ENCODE peak calls at places on chromosomes 11 and 22, in eight cellular contexts. One of them, this sample, is unnamed.

GRCh38 chr11:45252877-45253276 is 33.3 kb downstream of the SYT13 start:
- DNase-seq in cardiac muscle cell: no peak
- DNase-seq in OCI-LY7: no peak
- DNase-seq in GM12878: no peak
- DNase-seq in psoas muscle: no peak
- DNase-seq in uterus: no peak
- DNase-seq in CD8-positive, alpha-beta memory T cell: no peak
- DNase-seq in small intestine: no peak
- DNase-seq in this sample: no peak

GRCh38 chr11:105878510-105878909 is 143.5 kb downstream of the MSANTD4 start:
- DNase-seq in cardiac muscle cell: no peak
- DNase-seq in OCI-LY7: no peak
- DNase-seq in GM12878: no peak
- DNase-seq in psoas muscle: no peak
- DNase-seq in uterus: no peak
- DNase-seq in CD8-positive, alpha-beta memory T cell: no peak
- DNase-seq in small intestine: peak; percentile 4
- DNase-seq in this sample: no peak

GRCh38 chr22:48740731-48741405 is 1086.8 kb downstream of the BRD1 start:
- DNase-seq in cardiac muscle cell: no peak
- DNase-seq in OCI-LY7: no peak
- DNase-seq in GM12878: no peak
- DNase-seq in psoas muscle: no peak
- DNase-seq in uterus: no peak
- DNase-seq in CD8-positive, alpha-beta memory T cell: no peak
- DNase-seq in small intestine: no peak
- DNase-seq in this sample: no peak

GRCh38 chr11:84884836-84885235 is 742.3 kb downstream of the DLG2 start:
- DNase-seq in cardiac muscle cell: no peak
- DNase-seq in OCI-LY7: no peak
- DNase-seq in GM12878: no peak
- DNase-seq in psoas muscle: no peak
- DNase-seq in uterus: no peak
- DNase-seq in CD8-positive, alpha-beta memory T cell: no peak
- DNase-seq in small intestine: no peak
- DNase-seq in this sample: no peak

GRCh38 chr22:50173221-50173982 is 2.9 kb downstream of the PANX2 start:
- DNase-seq in cardiac muscle cell: no peak
- DNase-seq in OCI-LY7: peak; percentile 66
- DNase-seq in GM12878: no peak
- DNase-seq in psoas muscle: no peak
- DNase-seq in uterus: no peak
- DNase-seq in CD8-positive, alpha-beta memory T cell: no peak
- DNase-seq in small intestine: no peak
- DNase-seq in this sample: no peak

GRCh38 chr11:31690041-31690440 is 121.1 kb downstream of the PAX6 start:
- DNase-seq in cardiac muscle cell: no peak
- DNase-seq in OCI-LY7: no peak
- DNase-seq in GM12878: no peak
- DNase-seq in psoas muscle: no peak
- DNase-seq in uterus: no peak
- DNase-seq in CD8-positive, alpha-beta memory T cell: no peak
- DNase-seq in small intestine: no peak
- DNase-seq in this sample: no peak

GRCh38 chr11:86678823-86679222 is 6.4 kb upstream of the ME3 start:
- DNase-seq in cardiac muscle cell: no peak
- DNase-seq in OCI-LY7: no peak
- DNase-seq in GM12878: no peak
- DNase-seq in psoas muscle: no peak
- DNase-seq in uterus: no peak
- DNase-seq in CD8-positive, alpha-beta memory T cell: no peak
- DNase-seq in small intestine: no peak
- DNase-seq in this sample: no peak

GRCh38 chr22:25081409-25081824 is 118.2 kb upstream of the CRYBB3 start:
- DNase-seq in cardiac muscle cell: no peak
- DNase-seq in OCI-LY7: peak; percentile 47
- DNase-seq in GM12878: no peak
- DNase-seq in psoas muscle: no peak
- DNase-seq in uterus: no peak
- DNase-seq in CD8-positive, alpha-beta memory T cell: peak; percentile 22
- DNase-seq in small intestine: peak; percentile 46
- DNase-seq in this sample: no peak

GRCh38 chr11:45885274-45885920 is at the start of gene MAPK8IP1:
- DNase-seq in cardiac muscle cell: peak; percentile 80
- DNase-seq in OCI-LY7: peak; percentile 59
- DNase-seq in GM12878: no peak
- DNase-seq in psoas muscle: peak; percentile 61
- DNase-seq in uterus: peak; percentile 55
- DNase-seq in CD8-positive, alpha-beta memory T cell: peak; percentile 42
- DNase-seq in small intestine: peak; percentile 53
- DNase-seq in this sample: no peak

GRCh38 chr11:61827573-61828378 is at the start of gene FADS2:
- DNase-seq in cardiac muscle cell: peak; percentile 94
- DNase-seq in OCI-LY7: no peak
- DNase-seq in GM12878: peak; percentile 81
- DNase-seq in psoas muscle: peak; percentile 90
- DNase-seq in uterus: peak; percentile 95
- DNase-seq in CD8-positive, alpha-beta memory T cell: peak; percentile 46
- DNase-seq in small intestine: peak; percentile 86
- DNase-seq in this sample: peak; percentile 74

GRCh38 chr22:49027122-49027670 is 800.5 kb downstream of the BRD1 start:
- DNase-seq in cardiac muscle cell: no peak
- DNase-seq in OCI-LY7: no peak
- DNase-seq in GM12878: no peak
- DNase-seq in psoas muscle: no peak
- DNase-seq in uterus: no peak
- DNase-seq in CD8-positive, alpha-beta memory T cell: no peak
- DNase-seq in small intestine: no peak
- DNase-seq in this sample: no peak

GRCh38 chr11:12692238-12693074 is 18.2 kb downstream of the TEAD1 start:
- DNase-seq in cardiac muscle cell: peak; percentile 71
- DNase-seq in OCI-LY7: no peak
- DNase-seq in GM12878: no peak
- DNase-seq in psoas muscle: peak; percentile 79
- DNase-seq in uterus: peak; percentile 93
- DNase-seq in CD8-positive, alpha-beta memory T cell: no peak
- DNase-seq in small intestine: peak; percentile 96
- DNase-seq in this sample: no peak

GRCh38 chr11:65355013-65355775 is 643 bp downstream of the TIGD3 start:
- DNase-seq in cardiac muscle cell: peak; percentile 53
- DNase-seq in OCI-LY7: peak; percentile 57
- DNase-seq in GM12878: no peak
- DNase-seq in psoas muscle: no peak
- DNase-seq in uterus: peak; percentile 43
- DNase-seq in CD8-positive, alpha-beta memory T cell: peak; percentile 54
- DNase-seq in small intestine: peak; percentile 51
- DNase-seq in this sample: no peak
- H3K27ac ChIP-seq in cardiac muscle cell: no peak overlapping the region
- H3K27ac ChIP-seq in OCI-LY7: no peak overlapping the region
- H3K27ac ChIP-seq in GM12878: no peak overlapping the region
- H3K27ac ChIP-seq in psoas muscle: peak overlapping the region; percentile 3
- H3K27ac ChIP-seq in uterus: peak overlapping the region; percentile 42
- H3K27ac ChIP-seq in CD8-positive, alpha-beta memory T cell: peak overlapping the region; percentile 43
- H3K27ac ChIP-seq in small intestine: peak overlapping the region; percentile 79
- H3K27ac ChIP-seq in this sample: no peak overlapping the region

DNA sequence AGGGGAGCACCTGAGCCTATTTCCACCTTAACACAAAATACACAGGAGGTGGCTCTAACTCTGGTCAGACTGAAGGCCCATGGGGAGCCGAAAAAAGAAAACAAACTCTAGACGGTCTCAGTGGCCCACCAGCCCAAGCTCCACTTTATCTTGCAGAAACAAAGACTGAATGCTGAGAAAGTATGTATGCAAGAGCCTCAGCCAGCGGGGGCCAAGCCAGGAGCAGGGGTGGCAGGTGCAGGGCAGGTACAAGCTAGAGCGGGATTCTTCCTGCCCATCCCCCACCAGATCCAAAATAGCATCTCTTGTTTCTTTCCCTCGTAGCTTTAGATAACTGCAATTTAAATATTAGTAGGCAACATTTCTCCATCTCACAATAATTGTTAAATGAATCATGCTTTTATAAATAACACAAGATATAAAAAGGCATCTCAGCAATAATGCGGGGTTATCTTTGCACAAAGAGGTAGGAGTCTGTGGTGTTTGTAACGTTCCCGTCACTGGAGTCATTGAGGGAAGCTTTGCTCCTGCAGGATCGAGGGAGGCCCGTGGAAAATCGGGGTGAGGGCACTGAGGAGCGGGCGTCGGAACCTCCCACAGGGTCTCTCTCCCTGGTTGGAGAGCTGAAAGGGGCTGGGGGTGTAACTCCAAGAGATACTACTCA is 418.0 kb downstream of the SHANK2 start:
- DNase-seq in cardiac muscle cell: no peak
- DNase-seq in OCI-LY7: no peak
- DNase-seq in GM12878: no peak
- DNase-seq in psoas muscle: no peak
- DNase-seq in uterus: no peak
- DNase-seq in CD8-positive, alpha-beta memory T cell: no peak
- DNase-seq in small intestine: no peak
- DNase-seq in this sample: peak; percentile 35
- H3K4me3 ChIP-seq in cardiac muscle cell: no peak overlapping the region
- H3K4me3 ChIP-seq in OCI-LY7: no peak overlapping the region
- H3K4me3 ChIP-seq in GM12878: no peak overlapping the region
- H3K4me3 ChIP-seq in psoas muscle: no peak overlapping the region
- H3K4me3 ChIP-seq in uterus: no peak overlapping the region
- H3K4me3 ChIP-seq in CD8-positive, alpha-beta memory T cell: no peak overlapping the region
- H3K4me3 ChIP-seq in small intestine: no peak overlapping the region
- H3K4me3 ChIP-seq in this sample: no peak overlapping the region

DNA sequence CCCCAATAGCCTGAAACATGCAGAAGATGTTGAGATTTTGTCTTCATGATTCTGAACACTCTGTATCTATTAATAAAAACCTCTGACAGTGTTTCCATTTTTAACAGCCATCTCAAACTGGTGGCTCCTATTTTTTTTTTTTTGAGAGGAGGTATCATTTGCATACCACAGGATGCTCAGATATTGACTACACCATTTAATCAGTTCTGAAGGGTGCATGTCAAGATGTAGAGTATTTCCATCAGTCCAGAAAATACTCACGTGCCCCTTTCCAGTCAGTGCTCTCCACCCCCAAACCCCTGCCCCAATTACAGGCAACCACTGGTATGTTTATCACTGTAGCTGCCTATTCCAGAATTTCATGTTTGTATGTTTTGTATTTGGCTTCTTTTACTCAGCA is 85.3 kb upstream of the SORL1-AS1 start:
- DNase-seq in cardiac muscle cell: no peak
- DNase-seq in OCI-LY7: peak; percentile 58
- DNase-seq in GM12878: peak; percentile 59
- DNase-seq in psoas muscle: no peak
- DNase-seq in uterus: no peak
- DNase-seq in CD8-positive, alpha-beta memory T cell: no peak
- DNase-seq in small intestine: no peak
- DNase-seq in this sample: no peak
- H3K4me1 ChIP-seq in cardiac muscle cell: no peaks in the 10 kb centered on the region
- H3K4me1 ChIP-seq in OCI-LY7: peaks cover 71% of the 10 kb centered on the region
- H3K4me1 ChIP-seq in GM12878: peaks cover 56% of the 10 kb centered on the region
- H3K4me1 ChIP-seq in psoas muscle: no peaks in the 10 kb centered on the region
- H3K4me1 ChIP-seq in uterus: no peaks in the 10 kb centered on the region
- H3K4me1 ChIP-seq in CD8-positive, alpha-beta memory T cell: peaks cover 4% of the 10 kb centered on the region
- H3K4me1 ChIP-seq in small intestine: no peaks in the 10 kb centered on the region
- H3K4me1 ChIP-seq in this sample: no peaks in the 10 kb centered on the region

DNA sequence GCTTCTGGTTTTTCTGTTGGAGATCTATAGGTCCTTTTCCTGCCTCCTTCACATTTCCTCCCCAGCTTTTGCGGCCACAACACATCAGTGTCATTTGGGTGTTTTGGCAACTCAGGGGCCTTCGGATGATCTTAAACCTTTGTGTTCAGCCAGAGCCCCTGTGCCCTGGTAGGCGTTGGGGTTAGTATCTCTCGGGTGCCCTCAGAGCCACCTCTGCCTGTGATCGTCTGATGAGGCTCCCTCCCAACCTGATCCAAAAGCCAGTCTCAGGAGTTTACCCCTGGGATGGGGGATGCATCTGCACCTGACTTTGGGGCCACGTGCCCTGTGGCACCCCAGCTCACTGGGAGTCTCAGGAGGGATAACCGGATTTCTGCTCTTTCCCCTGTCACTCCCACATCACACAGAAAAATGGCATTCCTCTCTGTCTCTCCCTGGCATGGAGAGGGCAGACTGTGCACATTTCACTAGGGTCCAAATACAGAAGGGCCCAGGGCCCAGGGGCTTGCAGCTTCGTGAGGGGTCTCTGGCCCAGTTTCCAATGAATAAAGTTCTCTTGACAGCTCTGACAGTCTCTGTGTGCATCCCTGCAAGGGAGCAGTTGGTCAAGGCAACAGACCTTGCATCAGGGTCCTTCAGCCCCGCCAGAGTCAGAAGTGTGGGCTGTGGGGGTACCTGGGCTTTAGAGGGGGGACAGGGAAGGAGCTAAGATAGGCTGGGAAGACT is 2.6 kb downstream of the RNF26 start:
- DNase-seq in cardiac muscle cell: no peak
- DNase-seq in OCI-LY7: no peak
- DNase-seq in GM12878: no peak
- DNase-seq in psoas muscle: no peak
- DNase-seq in uterus: no peak
- DNase-seq in CD8-positive, alpha-beta memory T cell: no peak
- DNase-seq in small intestine: no peak
- DNase-seq in this sample: no peak
- H3K27ac ChIP-seq in cardiac muscle cell: peak overlapping the region; percentile 41
- H3K27ac ChIP-seq in OCI-LY7: no peak overlapping the region
- H3K27ac ChIP-seq in GM12878: no peak overlapping the region
- H3K27ac ChIP-seq in psoas muscle: peak overlapping the region; percentile 95
- H3K27ac ChIP-seq in uterus: peak overlapping the region; percentile 95
- H3K27ac ChIP-seq in CD8-positive, alpha-beta memory T cell: no peak overlapping the region
- H3K27ac ChIP-seq in small intestine: no peak overlapping the region
- H3K27ac ChIP-seq in this sample: no peak overlapping the region

This sample was measured in iPS DF 6.9.